ENCODE peak calls at places on chromosomes 11 and 22, in nine cellular contexts. One of them, this sample, is unnamed.

GRCh38 chr11:43919852-43920597 is 22.4 kb upstream of the C11orf96 start:
- DNase-seq in brain microvascular endothelial cell: no peak
- DNase-seq in BJ: no peak
- DNase-seq in non-pigmented ciliary epithelial cell: no peak
- DNase-seq in HEK293T: no peak
- DNase-seq in OCI-LY7: no peak
- DNase-seq in stimulated activated CD4-positive, alpha-beta T cell treated with anti-CD3 and anti-CD28 coated beads, Interleukin-4, amount 100 ng/mL, for 48 hours: no peak
- DNase-seq in NCI-H774: no peak
- DNase-seq in CD4-positive, CD25-positive, alpha-beta regulatory T cell: no peak
- DNase-seq in this sample: no peak

GRCh38 chr11:76206327-76207081 is at the start of gene WNT11:
- DNase-seq in brain microvascular endothelial cell: peak
- DNase-seq in BJ: no peak
- DNase-seq in non-pigmented ciliary epithelial cell: no peak
- DNase-seq in HEK293T: peak
- DNase-seq in OCI-LY7: no peak
- DNase-seq in stimulated activated CD4-positive, alpha-beta T cell treated with anti-CD3 and anti-CD28 coated beads, Interleukin-4, amount 100 ng/mL, for 48 hours: no peak
- DNase-seq in NCI-H774: peak
- DNase-seq in CD4-positive, CD25-positive, alpha-beta regulatory T cell: peak
- DNase-seq in this sample: no peak

GRCh38 chr11:133277886-133278285 is 254.4 kb downstream of the OPCML start:
- DNase-seq in brain microvascular endothelial cell: no peak
- DNase-seq in BJ: no peak
- DNase-seq in non-pigmented ciliary epithelial cell: no peak
- DNase-seq in HEK293T: no peak
- DNase-seq in OCI-LY7: no peak
- DNase-seq in stimulated activated CD4-positive, alpha-beta T cell treated with anti-CD3 and anti-CD28 coated beads, Interleukin-4, amount 100 ng/mL, for 48 hours: no peak
- DNase-seq in NCI-H774: no peak
- DNase-seq in CD4-positive, CD25-positive, alpha-beta regulatory T cell: no peak
- DNase-seq in this sample: no peak

GRCh38 chr11:116563028-116563712 is 209.6 kb downstream of the BUD13 start:
- DNase-seq in brain microvascular endothelial cell: no peak
- DNase-seq in BJ: no peak
- DNase-seq in non-pigmented ciliary epithelial cell: peak
- DNase-seq in HEK293T: no peak
- DNase-seq in OCI-LY7: no peak
- DNase-seq in stimulated activated CD4-positive, alpha-beta T cell treated with anti-CD3 and anti-CD28 coated beads, Interleukin-4, amount 100 ng/mL, for 48 hours: no peak
- DNase-seq in NCI-H774: no peak
- DNase-seq in CD4-positive, CD25-positive, alpha-beta regulatory T cell: no peak
- DNase-seq in this sample: no peak

GRCh38 chr11:18408558-18409242 is 3.4 kb upstream of the LDHC start:
- DNase-seq in brain microvascular endothelial cell: no peak
- DNase-seq in BJ: no peak
- DNase-seq in non-pigmented ciliary epithelial cell: no peak
- DNase-seq in HEK293T: no peak
- DNase-seq in OCI-LY7: peak
- DNase-seq in stimulated activated CD4-positive, alpha-beta T cell treated with anti-CD3 and anti-CD28 coated beads, Interleukin-4, amount 100 ng/mL, for 48 hours: no peak
- DNase-seq in NCI-H774: no peak
- DNase-seq in CD4-positive, CD25-positive, alpha-beta regulatory T cell: no peak
- DNase-seq in this sample: no peak

GRCh38 chr11:84247931-84248330 is 961.8 kb upstream of the CCDC90B start:
- DNase-seq in brain microvascular endothelial cell: no peak
- DNase-seq in BJ: no peak
- DNase-seq in non-pigmented ciliary epithelial cell: no peak
- DNase-seq in HEK293T: no peak
- DNase-seq in OCI-LY7: no peak
- DNase-seq in stimulated activated CD4-positive, alpha-beta T cell treated with anti-CD3 and anti-CD28 coated beads, Interleukin-4, amount 100 ng/mL, for 48 hours: no peak
- DNase-seq in NCI-H774: peak
- DNase-seq in CD4-positive, CD25-positive, alpha-beta regulatory T cell: no peak
- DNase-seq in this sample: no peak

GRCh38 chr22:25237503-25237902 is 18.1 kb downstream of the CRYBB2 start:
- DNase-seq in brain microvascular endothelial cell: no peak
- DNase-seq in BJ: no peak
- DNase-seq in non-pigmented ciliary epithelial cell: no peak
- DNase-seq in HEK293T: no peak
- DNase-seq in OCI-LY7: no peak
- DNase-seq in stimulated activated CD4-positive, alpha-beta T cell treated with anti-CD3 and anti-CD28 coated beads, Interleukin-4, amount 100 ng/mL, for 48 hours: no peak
- DNase-seq in NCI-H774: no peak
- DNase-seq in CD4-positive, CD25-positive, alpha-beta regulatory T cell: no peak
- DNase-seq in this sample: no peak

GRCh38 chr11:36492724-36493304 is 17.3 kb downstream of the TRAF6 start:
- DNase-seq in brain microvascular endothelial cell: peak
- DNase-seq in BJ: no peak
- DNase-seq in non-pigmented ciliary epithelial cell: no peak
- DNase-seq in HEK293T: peak
- DNase-seq in OCI-LY7: peak
- DNase-seq in stimulated activated CD4-positive, alpha-beta T cell treated with anti-CD3 and anti-CD28 coated beads, Interleukin-4, amount 100 ng/mL, for 48 hours: no peak
- DNase-seq in NCI-H774: peak
- DNase-seq in CD4-positive, CD25-positive, alpha-beta regulatory T cell: no peak
- DNase-seq in this sample: peak

GRCh38 chr11:115581871-115582639 is 77.8 kb upstream of the CADM1 start:
- DNase-seq in brain microvascular endothelial cell: no peak
- DNase-seq in BJ: no peak
- DNase-seq in non-pigmented ciliary epithelial cell: no peak
- DNase-seq in HEK293T: peak
- DNase-seq in OCI-LY7: no peak
- DNase-seq in stimulated activated CD4-positive, alpha-beta T cell treated with anti-CD3 and anti-CD28 coated beads, Interleukin-4, amount 100 ng/mL, for 48 hours: no peak
- DNase-seq in NCI-H774: peak
- DNase-seq in CD4-positive, CD25-positive, alpha-beta regulatory T cell: no peak
- DNase-seq in this sample: no peak

GRCh38 chr11:34050536-34050935 is 995 bp upstream of the CAPRIN1 start:
- DNase-seq in brain microvascular endothelial cell: peak
- DNase-seq in BJ: no peak
- DNase-seq in non-pigmented ciliary epithelial cell: no peak
- DNase-seq in HEK293T: no peak
- DNase-seq in OCI-LY7: peak
- DNase-seq in stimulated activated CD4-positive, alpha-beta T cell treated with anti-CD3 and anti-CD28 coated beads, Interleukin-4, amount 100 ng/mL, for 48 hours: no peak
- DNase-seq in NCI-H774: no peak
- DNase-seq in CD4-positive, CD25-positive, alpha-beta regulatory T cell: no peak
- DNase-seq in this sample: no peak

GRCh38 chr11:133163463-133164419 is 368.6 kb downstream of the OPCML start:
- DNase-seq in brain microvascular endothelial cell: peak
- DNase-seq in BJ: no peak
- DNase-seq in non-pigmented ciliary epithelial cell: peak
- DNase-seq in HEK293T: peak
- DNase-seq in OCI-LY7: peak
- DNase-seq in stimulated activated CD4-positive, alpha-beta T cell treated with anti-CD3 and anti-CD28 coated beads, Interleukin-4, amount 100 ng/mL, for 48 hours: no peak
- DNase-seq in NCI-H774: peak
- DNase-seq in CD4-positive, CD25-positive, alpha-beta regulatory T cell: no peak
- DNase-seq in this sample: no peak

GRCh38 chr11:3964056-3964455 is 108.6 kb downstream of the STIM1 start:
- DNase-seq in brain microvascular endothelial cell: no peak
- DNase-seq in BJ: no peak
- DNase-seq in non-pigmented ciliary epithelial cell: no peak
- DNase-seq in HEK293T: no peak
- DNase-seq in OCI-LY7: no peak
- DNase-seq in stimulated activated CD4-positive, alpha-beta T cell treated with anti-CD3 and anti-CD28 coated beads, Interleukin-4, amount 100 ng/mL, for 48 hours: no peak
- DNase-seq in NCI-H774: no peak
- DNase-seq in CD4-positive, CD25-positive, alpha-beta regulatory T cell: no peak
- DNase-seq in this sample: no peak

GRCh38 chr11:92314499-92314898 is 89.9 kb downstream of the FAT3 start:
- DNase-seq in brain microvascular endothelial cell: no peak
- DNase-seq in BJ: no peak
- DNase-seq in non-pigmented ciliary epithelial cell: no peak
- DNase-seq in HEK293T: no peak
- DNase-seq in OCI-LY7: no peak
- DNase-seq in stimulated activated CD4-positive, alpha-beta T cell treated with anti-CD3 and anti-CD28 coated beads, Interleukin-4, amount 100 ng/mL, for 48 hours: no peak
- DNase-seq in NCI-H774: no peak
- DNase-seq in CD4-positive, CD25-positive, alpha-beta regulatory T cell: no peak
- DNase-seq in this sample: no peak

GRCh38 chr11:116853461-116854073 is 16.1 kb upstream of the APOA1 start:
- DNase-seq in brain microvascular endothelial cell: peak
- DNase-seq in BJ: peak
- DNase-seq in non-pigmented ciliary epithelial cell: peak
- DNase-seq in HEK293T: no peak
- DNase-seq in OCI-LY7: peak
- DNase-seq in stimulated activated CD4-positive, alpha-beta T cell treated with anti-CD3 and anti-CD28 coated beads, Interleukin-4, amount 100 ng/mL, for 48 hours: peak
- DNase-seq in NCI-H774: no peak
- DNase-seq in CD4-positive, CD25-positive, alpha-beta regulatory T cell: peak
- DNase-seq in this sample: peak

GRCh38 chr11:116112031-116112935 is 608.1 kb upstream of the CADM1 start:
- DNase-seq in brain microvascular endothelial cell: no peak
- DNase-seq in BJ: no peak
- DNase-seq in non-pigmented ciliary epithelial cell: no peak
- DNase-seq in HEK293T: no peak
- DNase-seq in OCI-LY7: no peak
- DNase-seq in stimulated activated CD4-positive, alpha-beta T cell treated with anti-CD3 and anti-CD28 coated beads, Interleukin-4, amount 100 ng/mL, for 48 hours: no peak
- DNase-seq in NCI-H774: no peak
- DNase-seq in CD4-positive, CD25-positive, alpha-beta regulatory T cell: no peak
- DNase-seq in this sample: no peak

GRCh38 chr22:46149998-46150549 is at the start of gene PPARA:
- DNase-seq in brain microvascular endothelial cell: no peak
- DNase-seq in BJ: no peak
- DNase-seq in non-pigmented ciliary epithelial cell: no peak
- DNase-seq in HEK293T: peak
- DNase-seq in OCI-LY7: peak
- DNase-seq in stimulated activated CD4-positive, alpha-beta T cell treated with anti-CD3 and anti-CD28 coated beads, Interleukin-4, amount 100 ng/mL, for 48 hours: peak
- DNase-seq in NCI-H774: peak
- DNase-seq in CD4-positive, CD25-positive, alpha-beta regulatory T cell: peak
- DNase-seq in this sample: peak

GRCh38 chr11:8095356-8095755 is 14.3 kb downstream of the TUB start:
- DNase-seq in brain microvascular endothelial cell: no peak
- DNase-seq in BJ: no peak
- DNase-seq in non-pigmented ciliary epithelial cell: no peak
- DNase-seq in HEK293T: no peak
- DNase-seq in OCI-LY7: no peak
- DNase-seq in stimulated activated CD4-positive, alpha-beta T cell treated with anti-CD3 and anti-CD28 coated beads, Interleukin-4, amount 100 ng/mL, for 48 hours: no peak
- DNase-seq in NCI-H774: no peak
- DNase-seq in CD4-positive, CD25-positive, alpha-beta regulatory T cell: no peak
- DNase-seq in this sample: no peak

GRCh38 chr11:17827006-17827405 is 92.4 kb downstream of the KCNC1 start:
- DNase-seq in brain microvascular endothelial cell: no peak
- DNase-seq in BJ: no peak
- DNase-seq in non-pigmented ciliary epithelial cell: no peak
- DNase-seq in HEK293T: peak
- DNase-seq in OCI-LY7: no peak
- DNase-seq in stimulated activated CD4-positive, alpha-beta T cell treated with anti-CD3 and anti-CD28 coated beads, Interleukin-4, amount 100 ng/mL, for 48 hours: no peak
- DNase-seq in NCI-H774: no peak
- DNase-seq in CD4-positive, CD25-positive, alpha-beta regulatory T cell: no peak
- DNase-seq in this sample: no peak

GRCh38 chr11:72625746-72626636 is 48.2 kb downstream of the PDE2A start:
- DNase-seq in brain microvascular endothelial cell: no peak
- DNase-seq in BJ: no peak
- DNase-seq in non-pigmented ciliary epithelial cell: no peak
- DNase-seq in HEK293T: no peak
- DNase-seq in OCI-LY7: no peak
- DNase-seq in stimulated activated CD4-positive, alpha-beta T cell treated with anti-CD3 and anti-CD28 coated beads, Interleukin-4, amount 100 ng/mL, for 48 hours: no peak
- DNase-seq in NCI-H774: no peak
- DNase-seq in CD4-positive, CD25-positive, alpha-beta regulatory T cell: no peak
- DNase-seq in this sample: no peak

GRCh38 chr11:86021390-86021789 is 47.5 kb downstream of the PICALM start:
- DNase-seq in brain microvascular endothelial cell: no peak
- DNase-seq in BJ: no peak
- DNase-seq in non-pigmented ciliary epithelial cell: no peak
- DNase-seq in HEK293T: no peak
- DNase-seq in OCI-LY7: no peak
- DNase-seq in stimulated activated CD4-positive, alpha-beta T cell treated with anti-CD3 and anti-CD28 coated beads, Interleukin-4, amount 100 ng/mL, for 48 hours: no peak
- DNase-seq in NCI-H774: no peak
- DNase-seq in CD4-positive, CD25-positive, alpha-beta regulatory T cell: no peak
- DNase-seq in this sample: no peak

GRCh38 chr11:130211144-130211543 is 51.6 kb downstream of the ST14 start:
- DNase-seq in brain microvascular endothelial cell: no peak
- DNase-seq in BJ: no peak
- DNase-seq in non-pigmented ciliary epithelial cell: no peak
- DNase-seq in HEK293T: no peak
- DNase-seq in OCI-LY7: no peak
- DNase-seq in stimulated activated CD4-positive, alpha-beta T cell treated with anti-CD3 and anti-CD28 coated beads, Interleukin-4, amount 100 ng/mL, for 48 hours: no peak
- DNase-seq in NCI-H774: no peak
- DNase-seq in CD4-positive, CD25-positive, alpha-beta regulatory T cell: no peak
- DNase-seq in this sample: no peak

GRCh38 chr11:71180694-71181466 is 71.5 kb downstream of the SHANK2 start:
- DNase-seq in brain microvascular endothelial cell: no peak
- DNase-seq in BJ: no peak
- DNase-seq in non-pigmented ciliary epithelial cell: no peak
- DNase-seq in HEK293T: no peak
- DNase-seq in OCI-LY7: no peak
- DNase-seq in stimulated activated CD4-positive, alpha-beta T cell treated with anti-CD3 and anti-CD28 coated beads, Interleukin-4, amount 100 ng/mL, for 48 hours: no peak
- DNase-seq in NCI-H774: no peak
- DNase-seq in CD4-positive, CD25-positive, alpha-beta regulatory T cell: no peak
- DNase-seq in this sample: no peak

GRCh38 chr11:2943711-2944118 is 14.5 kb upstream of the PHLDA2 start:
- DNase-seq in brain microvascular endothelial cell: no peak
- DNase-seq in BJ: no peak
- DNase-seq in non-pigmented ciliary epithelial cell: no peak
- DNase-seq in HEK293T: no peak
- DNase-seq in OCI-LY7: no peak
- DNase-seq in stimulated activated CD4-positive, alpha-beta T cell treated with anti-CD3 and anti-CD28 coated beads, Interleukin-4, amount 100 ng/mL, for 48 hours: no peak
- DNase-seq in NCI-H774: no peak
- DNase-seq in CD4-positive, CD25-positive, alpha-beta regulatory T cell: no peak
- DNase-seq in this sample: no peak

GRCh38 chr22:49992921-49993648 is 19.5 kb downstream of the IL17REL start:
- DNase-seq in brain microvascular endothelial cell: peak
- DNase-seq in BJ: no peak
- DNase-seq in non-pigmented ciliary epithelial cell: no peak
- DNase-seq in HEK293T: peak
- DNase-seq in OCI-LY7: peak
- DNase-seq in stimulated activated CD4-positive, alpha-beta T cell treated with anti-CD3 and anti-CD28 coated beads, Interleukin-4, amount 100 ng/mL, for 48 hours: peak
- DNase-seq in NCI-H774: no peak
- DNase-seq in CD4-positive, CD25-positive, alpha-beta regulatory T cell: no peak
- DNase-seq in this sample: peak

GRCh38 chr11:67389477-67389876 is 2.3 kb upstream of the RAD9A start:
- DNase-seq in brain microvascular endothelial cell: no peak
- DNase-seq in BJ: no peak
- DNase-seq in non-pigmented ciliary epithelial cell: no peak
- DNase-seq in HEK293T: peak
- DNase-seq in OCI-LY7: peak
- DNase-seq in stimulated activated CD4-positive, alpha-beta T cell treated with anti-CD3 and anti-CD28 coated beads, Interleukin-4, amount 100 ng/mL, for 48 hours: no peak
- DNase-seq in NCI-H774: no peak
- DNase-seq in CD4-positive, CD25-positive, alpha-beta regulatory T cell: no peak
- DNase-seq in this sample: no peak

GRCh38 chr11:119081682-119082081 is 3.0 kb upstream of the HMBS start:
- DNase-seq in brain microvascular endothelial cell: no peak
- DNase-seq in BJ: no peak
- DNase-seq in non-pigmented ciliary epithelial cell: no peak
- DNase-seq in HEK293T: no peak
- DNase-seq in OCI-LY7: no peak
- DNase-seq in stimulated activated CD4-positive, alpha-beta T cell treated with anti-CD3 and anti-CD28 coated beads, Interleukin-4, amount 100 ng/mL, for 48 hours: no peak
- DNase-seq in NCI-H774: no peak
- DNase-seq in CD4-positive, CD25-positive, alpha-beta regulatory T cell: no peak
- DNase-seq in this sample: no peak

GRCh38 chr11:3220101-3220500 is 1.5 kb upstream of the MRGPRG start:
- DNase-seq in brain microvascular endothelial cell: no peak
- DNase-seq in BJ: no peak
- DNase-seq in non-pigmented ciliary epithelial cell: no peak
- DNase-seq in HEK293T: no peak
- DNase-seq in OCI-LY7: no peak
- DNase-seq in stimulated activated CD4-positive, alpha-beta T cell treated with anti-CD3 and anti-CD28 coated beads, Interleukin-4, amount 100 ng/mL, for 48 hours: no peak
- DNase-seq in NCI-H774: no peak
- DNase-seq in CD4-positive, CD25-positive, alpha-beta regulatory T cell: no peak
- DNase-seq in this sample: no peak

GRCh38 chr11:35144103-35144741 is 5.3 kb downstream of the CD44 start:
- DNase-seq in brain microvascular endothelial cell: peak
- DNase-seq in BJ: no peak
- DNase-seq in non-pigmented ciliary epithelial cell: peak
- DNase-seq in HEK293T: no peak
- DNase-seq in OCI-LY7: peak
- DNase-seq in stimulated activated CD4-positive, alpha-beta T cell treated with anti-CD3 and anti-CD28 coated beads, Interleukin-4, amount 100 ng/mL, for 48 hours: peak
- DNase-seq in NCI-H774: no peak
- DNase-seq in CD4-positive, CD25-positive, alpha-beta regulatory T cell: peak
- DNase-seq in this sample: peak

GRCh38 chr22:23496445-23496833 is 83.7 kb downstream of the IGLL1 start:
- DNase-seq in brain microvascular endothelial cell: no peak
- DNase-seq in BJ: no peak
- DNase-seq in non-pigmented ciliary epithelial cell: no peak
- DNase-seq in HEK293T: no peak
- DNase-seq in OCI-LY7: no peak
- DNase-seq in stimulated activated CD4-positive, alpha-beta T cell treated with anti-CD3 and anti-CD28 coated beads, Interleukin-4, amount 100 ng/mL, for 48 hours: no peak
- DNase-seq in NCI-H774: no peak
- DNase-seq in CD4-positive, CD25-positive, alpha-beta regulatory T cell: no peak
- DNase-seq in this sample: no peak

GRCh38 chr11:58999291-58999680 is 60.0 kb downstream of the GLYATL1 start:
- DNase-seq in brain microvascular endothelial cell: no peak
- DNase-seq in BJ: no peak
- DNase-seq in non-pigmented ciliary epithelial cell: no peak
- DNase-seq in HEK293T: no peak
- DNase-seq in OCI-LY7: peak
- DNase-seq in stimulated activated CD4-positive, alpha-beta T cell treated with anti-CD3 and anti-CD28 coated beads, Interleukin-4, amount 100 ng/mL, for 48 hours: no peak
- DNase-seq in NCI-H774: no peak
- DNase-seq in CD4-positive, CD25-positive, alpha-beta regulatory T cell: no peak
- DNase-seq in this sample: no peak

GRCh38 chr11:1343391-1344055 is 34.1 kb upstream of the TOLLIP start:
- DNase-seq in brain microvascular endothelial cell: no peak
- DNase-seq in BJ: no peak
- DNase-seq in non-pigmented ciliary epithelial cell: no peak
- DNase-seq in HEK293T: no peak
- DNase-seq in OCI-LY7: no peak
- DNase-seq in stimulated activated CD4-positive, alpha-beta T cell treated with anti-CD3 and anti-CD28 coated beads, Interleukin-4, amount 100 ng/mL, for 48 hours: no peak
- DNase-seq in NCI-H774: no peak
- DNase-seq in CD4-positive, CD25-positive, alpha-beta regulatory T cell: no peak
- DNase-seq in this sample: no peak

This sample was measured in naive thymus-derived CD4-positive, alpha-beta T cell.